ENCODE peak calls at places on chromosomes 12 and 14, in four cellular contexts. T is stimulated activated CD8-positive, alpha-beta memory T cell treated with anti-CD3 and anti-CD28 coated beads, Interleukin-15, amount 100 ng/mL, for 4 hours; P is M059J; U is activated CD4-positive, alpha-beta T cell treated with anti-CD3 and anti-CD28 coated beads, Interleukin-2, amount 10 ng/mL, durations not matched to agents 7 days and 5 days. A is an unnamed sample.

GRCh38 chr14:65549429-65549828 is 136.9 kb downstream of the FUT8 start:
- DNase-seq in T (no peak), U (no peak), P (no peak), A (no peak)

GRCh38 chr14:55125403-55125802 is 3.6 kb upstream of the LGALS3 start:
- DNase-seq in P (peak), T (no peak), U (peak), A (no peak)

GRCh38 chr14:98949506-98950135 is 322.4 kb downstream of the BCL11B start:
- DNase-seq in U (no peak), T (no peak), P (no peak), A (no peak)

GRCh38 chr14:101518611-101519048 is 42.7 kb upstream of the DIO3 start:
- DNase-seq in T (no peak), P (no peak), U (no peak), A (no peak)

GRCh38 chr12:48865141-48865440 is 579 bp downstream of the RND1 start:
- DNase-seq in P (no peak), T (no peak), U (peak), A (no peak)

GRCh38 chr12:69039881-69040280 is 106.9 kb upstream of the CPM start:
- DNase-seq in U (no peak), T (no peak), P (no peak), A (no peak)

GRCh38 chr14:104294983-104295680 is 156.7 kb downstream of the KIF26A start:
- DNase-seq in T (no peak), U (no peak), P (no peak), A (no peak)

GRCh38 chr12:129540954-129541353 is 362.9 kb downstream of the TMEM132D start:
- DNase-seq in T (no peak), P (no peak), U (no peak), A (no peak)

GRCh38 chr12:7171854-7172253 is 17.6 kb upstream of the PEX5 start:
- DNase-seq in U (no peak), P (no peak), T (no peak), A (no peak)

GRCh38 chr14:80844872-80845271 is 96.7 kb downstream of the CEP128 start:
- DNase-seq in U (no peak), P (no peak), T (no peak), A (no peak)

GRCh38 chr12:65100140-65100539 is 21.0 kb downstream of the WIF1 start:
- DNase-seq in U (no peak), P (no peak), T (no peak), A (no peak)

GRCh38 chr12:91958816-91959215 is 186.8 kb downstream of the BTG1 start:
- DNase-seq in U (no peak), P (peak), T (no peak), A (no peak)

GRCh38 chr12:6769003-6769389 is 2.8 kb downstream of the PTMS start:
- DNase-seq in T (no peak), U (no peak), P (peak), A (no peak)

GRCh38 chr12:33596061-33596460 is 156.4 kb upstream of the SYT10 start:
- DNase-seq in P (peak), U (no peak), T (no peak), A (no peak)

GRCh38 chr12:18864900-18865561 is 127.1 kb downstream of the CAPZA3 start:
- DNase-seq in P (peak), T (no peak), U (no peak), A (no peak)

GRCh38 chr12:113591480-113591971 is 119.9 kb upstream of the LHX5 start:
- DNase-seq in P (peak), U (no peak), T (no peak), A (no peak)

GRCh38 chr14:55129428-55130193 is 559 bp downstream of the LGALS3 start:
- DNase-seq in T (peak), U (peak), P (peak), A (no peak)

GRCh38 chr14:27845241-27845850 is 921.2 kb upstream of the FOXG1 start:
- DNase-seq in P (no peak), T (no peak), U (no peak), A (no peak)

GRCh38 chr14:61103541-61104339 is 122.7 kb downstream of the SLC38A6 start:
- DNase-seq in T (no peak), P (peak), U (no peak), A (no peak)

GRCh38 chr14:28375295-28375694 is 391.3 kb upstream of the FOXG1 start:
- DNase-seq in P (peak), U (no peak), T (no peak), A (no peak)

GRCh38 chr14:97077253-97077653 is 280.1 kb downstream of the VRK1 start:
- DNase-seq in U (no peak), T (no peak), P (peak), A (no peak)

GRCh38 chr14:26282578-26282977 is 315.3 kb downstream of the NOVA1 start:
- DNase-seq in T (no peak), U (no peak), P (no peak), A (no peak)

GRCh38 chr12:26786491-26787124 is 46.4 kb downstream of the ITPR2 start:
- DNase-seq in T (no peak), P (no peak), U (no peak), A (no peak)

GRCh38 chr14:100078997-100079561 is 13.9 kb downstream of the EVL start:
- DNase-seq in U (peak), T (peak), P (peak), A (no peak)

A was measured in esophagus squamous epithelium.